ENCODE peak calls at places on chromosomes 16 and 17, in six cellular contexts. Z is left ventricle myocardium inferior, T is AG04450, U is ovary, N is mesendoderm, R is pancreas. P is an unnamed sample.

GRCh38 chr17:17344507-17345293 is 41.5 kb downstream of the NT5M start:
- DNase-seq in R (no peak), U (no peak), N (no peak), Z (no peak), T (no peak), P (peak; percentile 88)

GRCh38 chr17:17513626-17514025 is 17.4 kb upstream of the RASD1 start:
- DNase-seq in T (no peak), R (no peak), Z (peak; percentile 9), U (peak; percentile 7), N (no peak), P (no peak)

GRCh38 chr17:42895185-42895555 is 5.4 kb upstream of the G6PC1 start:
- DNase-seq in N (no peak), R (peak; percentile 82), Z (peak; percentile 32), T (peak; percentile 68), U (peak; percentile 34), P (no peak)

GRCh38 chr16:3589441-3589921 is 12.3 kb upstream of the NLRC3 start:
- DNase-seq in N (no peak), U (no peak), Z (no peak), T (no peak), R (no peak), P (no peak)

GRCh38 chr16:88784074-88784855 is 755 bp downstream of the PIEZO1 start:
- DNase-seq in U (peak; percentile 79), Z (peak; percentile 73), T (no peak), N (peak; percentile 87), R (peak; percentile 70), P (no peak)

GRCh38 chr17:12282056-12282455 is 261.4 kb downstream of the MAP2K4 start:
- DNase-seq in U (no peak), R (no peak), Z (no peak), N (no peak), T (peak; percentile 36), P (no peak)

GRCh38 chr17:17900615-17901520 is 64.1 kb upstream of the SREBF1 start:
- DNase-seq in R (peak; percentile 54), N (peak; percentile 30), Z (peak; percentile 81), T (peak; percentile 65), U (peak; percentile 91), P (peak; percentile 99)

GRCh38 chr17:42653179-42654124 is 5.6 kb upstream of the TUBG2 start:
- DNase-seq in T (no peak), R (peak; percentile 66), N (peak; percentile 92), Z (peak; percentile 72), U (peak; percentile 75), P (no peak)

GRCh38 chr17:77214328-77214727 is 73.6 kb downstream of the SEC14L1 start:
- DNase-seq in N (no peak), R (no peak), Z (no peak), U (no peak), T (no peak), P (no peak)

GRCh38 chr16:78122774-78123315 is 23.4 kb downstream of the WWOX start:
- DNase-seq in T (peak; percentile 15), N (peak; percentile 59), Z (no peak), R (no peak), U (peak; percentile 26), P (peak; percentile 79)

GRCh38 chr17:51275381-51275780 is 15.0 kb downstream of the UTP18 start:
- DNase-seq in R (no peak), N (no peak), Z (no peak), U (no peak), T (no peak), P (no peak)

GRCh38 chr16:75341934-75342811 is 90.7 kb upstream of the BCAR1 start:
- DNase-seq in N (no peak), Z (no peak), T (no peak), U (no peak), R (no peak), P (no peak)

GRCh38 chr17:44971776-44972483 is 3.8 kb upstream of the C1QL1 start:
- DNase-seq in Z (no peak), R (no peak), T (no peak), N (peak; percentile 52), U (no peak), P (no peak)

GRCh38 chr16:2339521-2340484 is 725 bp downstream of the ABCA3 start:
- DNase-seq in T (no peak), R (peak; percentile 78), U (peak; percentile 66), N (peak; percentile 22), Z (peak; percentile 52), P (peak; percentile 60)

GRCh38 chr17:2749058-2749783 is at the start of gene CCDC92B:
- DNase-seq in U (no peak), Z (no peak), T (no peak), N (no peak), R (peak; percentile 29), P (no peak)

GRCh38 chr17:13698832-13699231 is 97.1 kb upstream of the HS3ST3A1 start:
- DNase-seq in Z (no peak), N (peak; percentile 77), R (no peak), U (no peak), T (no peak), P (peak; percentile 61)

GRCh38 chr17:45302649-45303173 is 14.1 kb downstream of the MAP3K14 start:
- DNase-seq in N (no peak), U (no peak), R (no peak), T (no peak), Z (peak; percentile 44), P (no peak)

GRCh38 chr16:48102083-48103008 is 53.4 kb downstream of the ABCC12 start:
- DNase-seq in R (no peak), U (no peak), T (no peak), N (no peak), Z (no peak), P (no peak)

GRCh38 chr16:11347831-11348230 is 2.6 kb downstream of the RMI2 start:
- DNase-seq in T (no peak), N (no peak), Z (no peak), R (no peak), U (no peak), P (no peak)

GRCh38 chr17:1485748-1486376 is 6.6 kb downstream of the MYO1C start:
- DNase-seq in U (peak; percentile 75), R (peak; percentile 81), N (peak; percentile 58), Z (peak; percentile 80), T (no peak), P (peak; percentile 28)

GRCh38 chr17:13005530-13005929 is 12.3 kb downstream of the ELAC2 start:
- DNase-seq in T (no peak), N (no peak), Z (no peak), U (no peak), R (no peak), P (no peak)

GRCh38 chr17:60554377-60554788 is 28.3 kb upstream of the APPBP2 start:
- DNase-seq in T (peak; percentile 70), Z (no peak), R (no peak), N (no peak), U (no peak), P (peak; percentile 43)

GRCh38 chr16:80167657-80168056 is 373.1 kb upstream of the DYNLRB2 start:
- DNase-seq in U (no peak), R (no peak), T (no peak), N (no peak), Z (no peak), P (no peak)

GRCh38 chr16:58462499-58462996 is 37.4 kb upstream of the NDRG4 start:
- DNase-seq in T (no peak), N (no peak), R (no peak), Z (no peak), U (no peak), P (no peak)
- H3K4me3 ChIP-seq in T (no peak overlapping the region), N (no peak overlapping the region), R (no peak overlapping the region), Z (peak overlapping the region; percentile 79), U (no peak overlapping the region), P (no peak overlapping the region)

GRCh38 chr17:48558057-48558456 is 13.1 kb upstream of the HOXB2 start:
- DNase-seq in U (no peak), N (no peak), Z (no peak), T (no peak), R (no peak), P (no peak)

GRCh38 chr17:48555183-48555615 is 10.3 kb upstream of the HOXB2 start:
- DNase-seq in Z (no peak), N (no peak), T (peak; percentile 94), R (no peak), U (no peak), P (peak; percentile 68)

GRCh38 chr17:48555616-48556533 is 11.0 kb upstream of the HOXB2 start:
- DNase-seq in N (no peak), Z (no peak), R (no peak), U (no peak), T (no peak), P (peak; percentile 59)

GRCh38 chr17:48558731-48559608 is 14.1 kb upstream of the HOXB2 start:
- DNase-seq in N (no peak), R (no peak), U (no peak), Z (no peak), T (no peak), P (no peak)

DNA sequence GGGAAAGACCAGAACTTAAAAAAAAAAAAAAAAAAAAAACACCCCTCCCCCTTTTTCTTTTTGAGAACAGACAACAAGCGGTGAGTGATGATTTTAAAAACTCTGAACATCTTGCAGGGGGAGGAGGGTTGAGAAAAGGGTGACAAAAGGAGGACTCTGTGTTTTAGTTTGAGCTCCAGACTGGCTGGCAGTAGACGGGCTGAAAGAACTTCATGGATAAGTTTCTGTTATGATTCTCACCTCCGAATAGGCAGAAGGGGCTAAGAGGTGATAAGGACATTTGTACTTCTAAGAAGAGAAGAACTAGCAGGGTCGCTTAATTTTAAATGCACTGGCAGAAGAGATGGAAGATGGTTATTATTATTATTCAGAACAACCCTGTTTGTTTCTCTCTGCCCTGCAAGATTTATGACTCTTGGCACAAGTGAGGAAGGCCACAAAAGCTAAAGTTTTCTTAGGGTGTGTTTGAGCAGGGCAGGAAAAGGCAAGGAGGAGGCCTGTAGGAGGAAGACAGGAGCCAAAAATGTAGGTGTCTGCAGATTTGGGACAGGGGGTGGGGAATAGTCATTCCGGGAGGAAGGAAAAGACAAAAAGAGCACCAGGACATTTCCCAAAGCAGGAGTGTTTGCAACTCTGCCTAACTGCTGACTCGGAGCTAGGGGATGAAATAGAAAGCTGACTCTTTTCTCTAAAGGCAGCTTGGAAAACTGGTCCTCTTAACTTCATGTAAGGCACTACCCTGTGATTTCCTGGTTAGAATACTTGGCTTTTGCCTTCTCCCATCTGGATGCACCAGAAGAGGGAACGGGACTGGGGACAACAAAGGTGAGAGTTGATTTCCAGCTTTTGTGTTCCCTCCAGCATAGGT is 11.9 kb upstream of the HOXB2 start:
- DNase-seq in U (no peak), Z (no peak), R (no peak), N (no peak), T (no peak), P (no peak)
- H3K4me3 ChIP-seq in U (no peak overlapping the region), Z (no peak overlapping the region), R (no peak overlapping the region), N (no peak overlapping the region), T (peak overlapping the region; percentile 56), P (no peak overlapping the region)

DNA sequence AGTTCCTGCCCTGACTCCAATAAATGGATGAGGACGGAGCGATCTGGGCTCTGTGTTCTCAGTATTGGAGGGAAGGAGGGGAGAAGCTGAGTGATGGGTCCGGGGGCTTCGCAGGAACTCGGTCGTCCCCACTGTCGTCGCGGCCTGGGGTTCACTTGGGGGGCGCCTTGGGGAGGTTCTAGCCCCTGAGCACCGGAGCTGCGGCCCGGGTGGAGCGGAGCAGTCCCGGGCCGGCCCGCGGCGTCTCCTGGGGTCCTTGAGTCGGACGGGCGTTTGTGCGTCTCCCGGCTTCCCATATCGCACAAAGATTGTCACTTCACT is 600 bp upstream of the HBM start:
- DNase-seq in R (no peak), N (peak; percentile 44), Z (no peak), T (no peak), U (no peak), P (no peak)
- H3K4me3 ChIP-seq in R (no peak overlapping the region), N (no peak overlapping the region), Z (peak overlapping the region; percentile 50), T (no peak overlapping the region), U (no peak overlapping the region), P (no peak overlapping the region)

DNA sequence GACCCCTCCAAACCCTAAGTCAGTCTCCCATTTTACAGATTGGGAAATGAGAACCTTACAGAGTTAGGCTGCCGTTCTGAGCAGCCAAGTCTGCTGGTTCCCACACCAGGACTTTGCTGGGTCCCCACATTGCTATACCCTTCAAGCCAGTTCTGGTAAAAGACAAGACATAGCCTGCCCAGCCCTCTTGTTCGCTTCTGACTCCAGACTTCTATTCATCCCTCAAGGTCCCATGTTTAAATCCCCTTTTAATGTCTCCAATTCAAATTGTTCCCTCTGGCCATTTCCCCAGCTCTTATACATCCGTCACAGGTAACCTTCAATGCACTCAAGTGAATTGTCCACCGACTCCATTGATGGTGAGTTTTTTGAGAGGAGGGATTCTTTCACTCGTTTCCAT is 30.2 kb downstream of the WNT3 start:
- DNase-seq in R (no peak), U (no peak), T (no peak), Z (no peak), N (no peak), P (no peak)
- H3K4me3 ChIP-seq in R (no peak overlapping the region), U (no peak overlapping the region), T (no peak overlapping the region), Z (no peak overlapping the region), N (no peak overlapping the region), P (no peak overlapping the region)

P was measured in SJCRH30.